ENCODE peak calls at places on chromosome 18, in five cellular contexts. E, A, V, Y and M are unnamed samples.

GRCh38 chr18:70781860-70782453 is 493.1 kb downstream of the SOCS6 start:
- DNase-seq in E (no peak), A (peak), V (peak), Y (no peak), M (peak)

GRCh38 chr18:4134691-4135090 is 320.4 kb downstream of the DLGAP1 start:
- DNase-seq in E (no peak), A (no peak), V (no peak), Y (no peak), M (no peak)

GRCh38 chr18:8749492-8749891 is 44.1 kb downstream of the MTCL1 start:
- DNase-seq in E (peak), A (no peak), V (no peak), Y (no peak), M (no peak)

GRCh38 chr18:37608876-37609275 is 43.3 kb upstream of the CELF4 start:
- DNase-seq in E (no peak), A (no peak), V (no peak), Y (no peak), M (no peak)

GRCh38 chr18:63192885-63193349 is 126.7 kb downstream of the BCL2 start:
- DNase-seq in E (no peak), A (no peak), V (no peak), Y (no peak), M (no peak)

GRCh38 chr18:74826560-74826959 is 228.9 kb downstream of the ZNF407 start:
- DNase-seq in E (no peak), A (no peak), V (no peak), Y (no peak), M (no peak)

GRCh38 chr18:80200171-80200931 is 47.0 kb downstream of the PARD6G start:
- DNase-seq in E (peak), A (peak), V (no peak), Y (peak), M (no peak)

GRCh38 chr18:28767201-28767600 is 590.3 kb upstream of the CDH2 start:
- DNase-seq in E (no peak), A (no peak), V (no peak), Y (no peak), M (no peak)

GRCh38 chr18:8423051-8423558 is 186.1 kb upstream of the RAB12 start:
- DNase-seq in E (no peak), A (no peak), V (no peak), Y (peak), M (no peak)

GRCh38 chr18:58861853-58862252 is 2.8 kb upstream of the ZNF532 start:
- DNase-seq in E (no peak), A (no peak), V (no peak), Y (no peak), M (no peak)

GRCh38 chr18:37565985-37566478 is 434 bp upstream of the CELF4 start:
- DNase-seq in E (no peak), A (no peak), V (peak), Y (peak), M (no peak)

GRCh38 chr18:80037869-80038630 is 3.8 kb downstream of the RBFA start:
- DNase-seq in E (no peak), A (no peak), V (no peak), Y (no peak), M (no peak)

GRCh38 chr18:67518566-67518965 is 2.0 kb upstream of the DSEL start:
- DNase-seq in E (no peak), A (no peak), V (no peak), Y (no peak), M (no peak)

GRCh38 chr18:33802955-33803354 is 224.9 kb downstream of the ASXL3 start:
- DNase-seq in E (no peak), A (no peak), V (peak), Y (no peak), M (no peak)

GRCh38 chr18:65298422-65298821 is 452.4 kb upstream of the CDH7 start:
- DNase-seq in E (no peak), A (peak), V (no peak), Y (no peak), M (no peak)

GRCh38 chr18:44887227-44887631 is 206.5 kb downstream of the SETBP1 start:
- DNase-seq in E (no peak), A (peak), V (peak), Y (peak), M (no peak)

GRCh38 chr18:44882163-44882881 is 201.6 kb downstream of the SETBP1 start:
- DNase-seq in E (no peak), A (no peak), V (no peak), Y (no peak), M (no peak)

GRCh38 chr18:44880170-44880569 is 199.5 kb downstream of the SETBP1 start:
- DNase-seq in E (no peak), A (no peak), V (peak), Y (no peak), M (no peak)

GRCh38 chr18:44884446-44884845 is 203.8 kb downstream of the SETBP1 start:
- DNase-seq in E (no peak), A (no peak), V (no peak), Y (peak), M (no peak)

DNA sequence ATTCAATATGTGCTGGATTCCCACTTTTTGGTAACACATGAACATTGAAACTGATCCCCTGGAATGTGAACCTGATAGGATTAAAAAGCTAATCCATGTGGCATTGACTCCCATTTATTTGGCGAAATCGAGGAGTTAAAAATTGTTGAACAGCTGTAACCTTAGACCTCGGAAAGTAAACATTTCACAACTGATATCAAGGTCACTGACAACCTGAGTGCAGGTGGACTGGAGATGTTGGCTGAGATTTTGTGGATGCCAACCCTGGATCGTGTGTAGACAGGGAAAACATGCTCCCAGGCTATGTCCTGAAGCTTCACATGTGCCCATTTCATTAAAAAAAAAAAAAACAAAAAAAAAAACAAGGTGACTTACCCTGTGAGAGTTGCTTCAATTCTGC is 204.8 kb downstream of the SETBP1 start:
- DNase-seq in E (no peak), A (no peak), V (peak), Y (no peak), M (no peak)
- H3K4me3 ChIP-seq in E (no peak), A (no peak), V (no peak), Y (no peak), M (no peak)

GRCh38 chr18:78436110-78436509 is 543.5 kb upstream of the SALL3 start:
- DNase-seq in E (no peak), A (no peak), V (no peak), Y (no peak), M (no peak)
- H3K4me3 ChIP-seq in E (no peak), A (no peak), V (no peak), Y (no peak), M (no peak)

GRCh38 chr18:51193621-51194287 is 3.7 kb downstream of the MEX3C start:
- DNase-seq in E (no peak), A (no peak), V (no peak), Y (peak), M (no peak)

GRCh38 chr18:51195602-51196115 is 1.8 kb downstream of the MEX3C start:
- DNase-seq in E (no peak), A (peak), V (peak), Y (peak), M (peak)

GRCh38 chr18:51196116-51196810 is 1.2 kb downstream of the MEX3C start:
- DNase-seq in E (peak), A (peak), V (peak), Y (peak), M (no peak)

GRCh38 chr18:51195086-51195601 is 2.3 kb downstream of the MEX3C start:
- DNase-seq in E (no peak), A (no peak), V (no peak), Y (no peak), M (no peak)

DNA sequence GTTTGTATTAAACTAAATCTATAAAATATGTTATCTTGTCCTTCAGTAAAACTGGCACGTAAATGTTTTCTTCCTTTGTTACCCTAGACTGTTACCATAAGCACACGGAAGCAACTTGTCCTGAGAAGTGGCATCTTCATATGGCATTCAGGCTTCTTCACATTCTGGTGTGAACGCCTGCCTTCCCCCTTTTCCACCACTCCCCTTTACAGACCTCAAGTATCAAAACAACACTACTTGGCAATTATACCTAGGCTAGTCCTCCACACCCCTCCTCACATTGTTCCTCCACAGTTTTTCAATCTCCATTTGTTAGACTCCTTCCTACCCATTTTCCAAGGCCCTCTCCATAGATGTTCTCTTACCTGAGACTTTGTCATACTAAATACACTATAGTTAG is 2.9 kb downstream of the MEX3C start:
- DNase-seq in E (no peak), A (peak), V (no peak), Y (peak), M (no peak)
- H3K4me3 ChIP-seq in E (no peak), A (peak), V (no peak), Y (peak), M (peak)

DNA sequence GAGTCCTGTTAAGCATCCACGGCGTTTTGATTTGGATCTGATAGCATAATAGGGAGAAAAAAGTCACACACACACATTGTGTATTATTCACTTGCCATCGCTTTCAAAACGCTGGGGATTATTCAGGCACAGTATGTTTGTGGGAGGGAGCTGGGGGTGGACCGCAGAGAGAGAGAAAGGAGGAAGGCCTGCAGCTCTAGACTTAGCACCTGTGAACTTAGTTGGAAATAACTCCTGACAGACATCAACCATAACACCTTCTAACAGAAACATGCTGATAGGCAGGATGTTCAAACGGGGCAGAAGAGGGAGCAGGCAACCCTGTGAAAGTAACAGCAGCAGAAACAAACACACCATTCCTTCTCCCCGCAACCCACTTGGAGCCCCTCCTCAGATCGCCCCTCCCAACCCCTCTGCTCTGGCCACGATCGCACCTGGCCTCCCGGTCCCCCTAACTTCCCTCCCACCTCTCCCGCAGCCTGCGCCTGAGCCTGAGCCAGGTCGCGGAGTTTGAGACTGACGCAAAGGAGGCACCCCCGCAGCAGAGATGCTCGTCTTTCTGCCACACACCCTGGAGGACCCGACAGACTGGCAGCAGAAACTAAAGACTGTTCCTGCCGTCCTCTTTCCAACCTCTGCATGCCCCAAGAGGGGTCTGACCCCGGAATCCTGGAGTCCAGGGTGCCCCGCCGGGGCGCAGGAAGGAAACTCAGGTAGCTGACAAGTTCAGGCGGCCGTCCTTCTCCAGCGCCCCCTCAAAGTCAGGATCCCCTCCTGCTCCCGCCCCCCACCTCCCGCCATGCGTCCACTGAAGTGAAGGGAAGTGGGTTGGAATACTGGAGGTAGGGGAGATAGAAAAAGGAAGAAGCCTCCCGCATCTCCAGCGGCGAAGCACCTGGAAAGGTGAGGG is 738 bp downstream of the CHST9 start:
- DNase-seq in E (no peak), A (no peak), V (no peak), Y (no peak), M (no peak)
- H3K4me3 ChIP-seq in E (peak), A (no peak), V (peak), Y (no peak), M (no peak)

GRCh38 chr18:26543368-26543767 is 5.0 kb downstream of the KCTD1 start:
- DNase-seq in E (no peak), A (no peak), V (peak), Y (no peak), M (no peak)

GRCh38 chr18:26546170-26546874 is 2.0 kb downstream of the KCTD1 start:
- DNase-seq in E (no peak), A (no peak), V (no peak), Y (no peak), M (peak)

GRCh38 chr18:26545737-26546136 is 2.6 kb downstream of the KCTD1 start:
- DNase-seq in E (no peak), A (no peak), V (no peak), Y (no peak), M (no peak)

GRCh38 chr18:26545335-26545734 is 3.0 kb downstream of the KCTD1 start:
- DNase-seq in E (no peak), A (no peak), V (no peak), Y (no peak), M (no peak)

DNA sequence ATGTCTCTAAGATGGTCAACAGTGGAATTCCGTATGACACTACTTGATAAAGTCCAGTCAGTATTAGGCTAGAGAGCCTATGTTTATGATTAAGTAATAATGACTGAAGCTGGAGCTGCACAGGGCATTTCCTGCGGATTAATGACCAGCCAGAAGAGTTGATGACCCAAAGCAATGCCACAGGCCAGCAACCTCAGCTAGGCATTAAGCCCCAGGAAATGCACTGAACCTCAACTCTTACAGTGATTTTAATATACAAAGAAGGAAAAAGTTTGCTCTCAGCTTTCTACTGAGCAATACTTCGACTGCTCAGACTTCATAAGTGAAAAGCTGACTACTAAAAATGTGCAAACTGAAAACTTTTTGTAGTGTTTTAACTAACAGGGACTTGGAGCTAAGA is 3.9 kb downstream of the KCTD1 start:
- DNase-seq in E (no peak), A (no peak), V (no peak), Y (no peak), M (no peak)
- H3K4me3 ChIP-seq in E (peak), A (no peak), V (no peak), Y (no peak), M (no peak)

DNA sequence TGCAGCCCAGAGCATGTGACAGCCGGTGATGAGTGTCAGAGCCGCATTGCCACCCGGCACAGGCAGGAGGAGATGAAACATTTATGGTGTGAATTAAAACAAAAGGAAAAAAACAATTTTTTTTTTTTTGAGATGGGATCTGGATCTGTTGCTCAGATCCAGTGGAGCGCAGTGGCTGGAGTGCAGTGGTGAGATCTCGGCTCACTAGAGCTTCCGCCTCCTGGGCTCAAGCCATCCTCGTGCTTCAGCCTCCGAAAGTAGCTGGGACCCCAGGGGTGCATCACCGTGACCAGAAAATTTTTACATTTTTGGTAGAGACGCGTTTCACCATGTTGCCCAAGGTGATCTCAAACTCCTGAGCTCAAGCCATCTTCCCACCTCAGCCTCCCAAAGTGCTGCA is 182.1 kb upstream of the SALL3 start:
- DNase-seq in E (no peak), A (no peak), V (no peak), Y (no peak), M (no peak)
- H3K4me3 ChIP-seq in E (no peak), A (no peak), V (no peak), Y (no peak), M (no peak)